ENCODE peak calls at places on chromosome X, in ten cellular contexts. D, V, K, N, W, O, L, M, Y and P are unnamed samples.

GRCh38 chrX:16212436-16212835 is 45.2 kb downstream of the MAGEB17 start:
- DNase-seq in D (no peak), V (no peak), K (no peak), N (peak; percentile 37), W (no peak), O (peak; percentile 25), L (no peak), M (peak; percentile 57), Y (no peak), P (no peak)

GRCh38 chrX:19625612-19626011 is 110.3 kb upstream of the MAP3K15 start:
- DNase-seq in D (no peak), V (no peak), K (no peak), N (no peak), W (no peak), O (no peak), L (no peak), M (no peak), Y (no peak), P (no peak)

GRCh38 chrX:5163663-5164062 is 1065.0 kb downstream of the NLGN4X start:
- DNase-seq in D (no peak), V (no peak), K (no peak), N (no peak), W (no peak), O (no peak), L (no peak), M (no peak), Y (no peak), P (no peak)

GRCh38 chrX:129719931-129720520 is 18.8 kb upstream of the XPNPEP2 start:
- DNase-seq in D (no peak), V (no peak), K (no peak), N (peak; percentile 35), W (no peak), O (no peak), L (no peak), M (no peak), Y (no peak), P (no peak)

GRCh38 chrX:21741869-21742701 is 15.8 kb downstream of the SMPX start:
- DNase-seq in D (no peak), V (no peak), K (no peak), N (no peak), W (no peak), O (no peak), L (peak; percentile 32), M (no peak), Y (no peak), P (no peak)

GRCh38 chrX:122739770-122740169 is 444.3 kb upstream of the GRIA3 start:
- DNase-seq in D (no peak), V (no peak), K (no peak), N (peak; percentile 0), W (no peak), O (peak; percentile 0), L (no peak), M (no peak), Y (no peak), P (no peak)

GRCh38 chrX:17007134-17007768 is 60.8 kb downstream of the REPS2 start:
- DNase-seq in D (no peak), V (no peak), K (no peak), N (no peak), W (no peak), O (no peak), L (no peak), M (peak; percentile 58), Y (no peak), P (no peak)

GRCh38 chrX:1453390-1453783 is 678 bp upstream of the ASMTL start:
- DNase-seq in D (no peak), V (no peak), K (no peak), N (no peak), W (no peak), O (no peak), L (no peak), M (no peak), Y (peak; percentile 6), P (peak; percentile 32)

GRCh38 chrX:97547873-97548578 is 664.3 kb downstream of the RPA4 start:
- DNase-seq in D (no peak), V (no peak), K (no peak), N (peak; percentile 38), W (no peak), O (peak; percentile 9), L (no peak), M (no peak), Y (no peak), P (no peak)

GRCh38 chrX:123217077-123217476 is 33.0 kb downstream of the GRIA3 start:
- DNase-seq in D (no peak), V (no peak), K (no peak), N (peak; percentile 5), W (no peak), O (peak; percentile 44), L (peak; percentile 23), M (no peak), Y (no peak), P (peak; percentile 12)

GRCh38 chrX:10278716-10279115 is 121.9 kb downstream of the CLCN4 start:
- DNase-seq in D (no peak), V (no peak), K (no peak), N (no peak), W (no peak), O (no peak), L (no peak), M (no peak), Y (no peak), P (no peak)

GRCh38 chrX:108312938-108313337 is 125.3 kb downstream of the COL4A6 start:
- DNase-seq in D (no peak), V (no peak), K (peak; percentile 70), N (peak; percentile 48), W (no peak), O (peak; percentile 41), L (peak; percentile 74), M (peak; percentile 14), Y (peak; percentile 93), P (peak; percentile 16)

GRCh38 chrX:74800062-74800461 is 125.2 kb downstream of the NEXMIF start:
- DNase-seq in D (no peak), V (no peak), K (no peak), N (no peak), W (no peak), O (no peak), L (no peak), M (no peak), Y (no peak), P (no peak)

GRCh38 chrX:97389761-97390192 is 506.1 kb downstream of the RPA4 start:
- DNase-seq in D (no peak), V (no peak), K (peak; percentile 19), N (peak; percentile 76), W (no peak), O (peak; percentile 57), L (no peak), M (no peak), Y (no peak), P (peak; percentile 14)

GRCh38 chrX:10286195-10286594 is 129.4 kb downstream of the CLCN4 start:
- DNase-seq in D (no peak), V (no peak), K (no peak), N (no peak), W (no peak), O (no peak), L (no peak), M (no peak), Y (no peak), P (no peak)

GRCh38 chrX:135275973-135276372 is 24.1 kb downstream of the ETDA start:
- DNase-seq in D (no peak), V (no peak), K (no peak), N (no peak), W (no peak), O (no peak), L (no peak), M (no peak), Y (no peak), P (no peak)
- TF ChIP-seq CTCF in D (no peak), V (no peak), K (no peak), N (no peak), W (no peak), O (no peak), L (no peak), M (no peak), Y (no peak), P (no peak)

GRCh38 chrX:104343408-104344129 is 88.8 kb upstream of the ESX1 start:
- DNase-seq in D (no peak), V (peak; percentile 13), K (peak; percentile 61), N (peak; percentile 85), W (peak; percentile 66), O (peak; percentile 89), L (no peak), M (peak; percentile 77), Y (no peak), P (peak; percentile 49)
- TF ChIP-seq CTCF in D (peak; percentile 38), V (peak; percentile 52), K (peak; percentile 50), N (peak; percentile 57), W (peak; percentile 63), O (peak; percentile 81), L (peak; percentile 25), M (peak; percentile 69), Y (peak; percentile 49), P (peak; percentile 59)

DNA sequence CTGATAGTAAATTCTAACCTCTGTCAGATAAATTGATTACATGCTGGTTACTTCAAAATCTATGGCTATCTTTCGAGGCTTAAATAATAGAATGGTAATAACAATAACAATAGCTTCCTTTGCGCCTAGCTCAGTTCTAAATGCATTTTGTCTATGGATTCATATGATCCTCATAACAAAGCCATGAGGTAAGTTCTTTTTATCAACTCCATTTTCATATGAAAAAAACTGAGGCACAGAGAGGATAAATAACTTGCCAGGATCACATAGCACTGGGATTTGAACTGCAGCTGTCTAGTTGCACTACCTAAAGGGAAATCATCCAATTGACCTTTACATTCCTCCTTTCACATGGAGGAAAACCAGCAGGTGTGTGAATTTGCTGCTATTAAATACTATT is 108.6 kb upstream of the ARX start:
- DNase-seq in D (no peak), V (no peak), K (no peak), N (no peak), W (no peak), O (no peak), L (no peak), M (no peak), Y (no peak), P (no peak)
- TF ChIP-seq CTCF in D (no peak), V (no peak), K (no peak), N (no peak), W (no peak), O (no peak), L (no peak), M (no peak), Y (no peak), P (no peak)

DNA sequence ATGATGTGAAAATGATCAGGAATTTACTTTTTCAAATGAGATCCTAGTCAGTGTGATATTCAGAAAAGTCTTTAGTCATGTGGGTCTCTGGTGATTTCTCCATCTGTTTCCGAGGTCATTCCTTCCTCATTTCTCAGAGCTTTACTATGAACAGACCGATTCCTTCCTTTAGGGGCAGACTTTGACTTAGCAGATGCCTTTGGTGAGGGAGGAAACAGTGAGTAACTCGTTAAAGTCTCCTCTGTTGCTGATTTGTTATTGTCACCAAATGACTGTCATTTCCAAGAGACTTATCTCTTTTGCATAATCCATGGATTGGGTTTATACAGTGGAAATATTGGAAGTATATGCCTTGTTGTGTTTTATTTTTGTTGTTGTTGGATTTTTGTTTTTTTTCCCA is 76.2 kb upstream of the CD99 start:
- DNase-seq in D (no peak), V (no peak), K (peak; percentile 64), N (peak; percentile 91), W (no peak), O (peak; percentile 88), L (no peak), M (peak; percentile 73), Y (no peak), P (peak; percentile 43)
- TF ChIP-seq CTCF in D (no peak), V (peak; percentile 42), K (peak; percentile 43), N (peak; percentile 77), W (peak; percentile 61), O (peak; percentile 71), L (no peak), M (peak; percentile 55), Y (no peak), P (peak; percentile 65)